ENCODE peak calls at places on chromosome 14, in nine cellular contexts. E, A, M, W, K, X, Z, O and J are unnamed samples. For H3K4me1 and H3K27me3, the result is how much of the 10 kb centered on the place peaks cover.

GRCh38 chr14:53468876-53469275 is 315.8 kb upstream of the DDHD1 start:
- DNase-seq in E (no peak), A (no peak), M (no peak), W (no peak), K (no peak), X (no peak), Z (no peak), O (no peak), J (no peak)

GRCh38 chr14:101412741-101413140 is 148.6 kb upstream of the DIO3 start:
- DNase-seq in E (no peak), A (no peak), M (peak), W (no peak), K (no peak), X (peak), Z (no peak), O (no peak), J (no peak)

GRCh38 chr14:51576899-51577298 is 74.8 kb upstream of the FRMD6 start:
- DNase-seq in E (no peak), A (peak), M (no peak), W (no peak), K (no peak), X (no peak), Z (no peak), O (no peak), J (no peak)

GRCh38 chr14:100827751-100828447 is 2.0 kb downstream of the MEG3 start:
- DNase-seq in E (no peak), A (peak), M (no peak), W (no peak), K (no peak), X (peak), Z (no peak), O (no peak), J (no peak)

GRCh38 chr14:102508410-102508773 is 1.2 kb downstream of the ANKRD9 start:
- DNase-seq in E (peak), A (no peak), M (no peak), W (peak), K (no peak), X (peak), Z (no peak), O (no peak), J (peak)

GRCh38 chr14:32693114-32693513 is 245.6 kb upstream of the NPAS3 start:
- DNase-seq in E (no peak), A (peak), M (no peak), W (no peak), K (no peak), X (peak), Z (no peak), O (peak), J (peak)

GRCh38 chr14:74491952-74492351 is 1.2 kb downstream of the NPC2 start:
- DNase-seq in E (no peak), A (peak), M (no peak), W (no peak), K (peak), X (peak), Z (no peak), O (no peak), J (no peak)

GRCh38 chr14:80669416-80669815 is 272.1 kb downstream of the CEP128 start:
- DNase-seq in E (no peak), A (peak), M (no peak), W (no peak), K (no peak), X (no peak), Z (no peak), O (no peak), J (no peak)

GRCh38 chr14:32635103-32635719 is 303.5 kb upstream of the NPAS3 start:
- DNase-seq in E (no peak), A (peak), M (no peak), W (no peak), K (no peak), X (peak), Z (no peak), O (no peak), J (no peak)

GRCh38 chr14:64159588-64159987 is 134.6 kb downstream of the ESR2 start:
- DNase-seq in E (no peak), A (no peak), M (no peak), W (no peak), K (no peak), X (no peak), Z (no peak), O (no peak), J (no peak)

GRCh38 chr14:69090187-69090789 is 62.6 kb downstream of the DCAF5 start:
- DNase-seq in E (no peak), A (peak), M (peak), W (no peak), K (peak), X (peak), Z (no peak), O (peak), J (no peak)

GRCh38 chr14:56949828-56950227 is 139.5 kb upstream of the OTX2 start:
- DNase-seq in E (no peak), A (no peak), M (no peak), W (no peak), K (no peak), X (no peak), Z (no peak), O (no peak), J (no peak)

GRCh38 chr14:83462759-83463158 is 1929.1 kb upstream of the SEL1L start:
- DNase-seq in E (no peak), A (no peak), M (no peak), W (no peak), K (no peak), X (no peak), Z (no peak), O (no peak), J (no peak)

GRCh38 chr14:22565391-22565945 is 23.6 kb downstream of the DAD1 start:
- DNase-seq in E (no peak), A (no peak), M (no peak), W (no peak), K (no peak), X (no peak), Z (no peak), O (no peak), J (no peak)

GRCh38 chr14:71229875-71230274 is 322.6 kb downstream of the PCNX1 start:
- DNase-seq in E (no peak), A (no peak), M (no peak), W (no peak), K (no peak), X (no peak), Z (no peak), O (no peak), J (no peak)

GRCh38 chr14:32939254-32940065 is 781 bp downstream of the NPAS3 start:
- DNase-seq in E (peak), A (peak), M (no peak), W (peak), K (peak), X (peak), Z (peak), O (peak), J (peak)

GRCh38 chr14:68182492-68182891 is 362.9 kb downstream of the RAD51B start:
- DNase-seq in E (no peak), A (no peak), M (no peak), W (no peak), K (no peak), X (no peak), Z (no peak), O (no peak), J (no peak)

GRCh38 chr14:61298834-61299233 is 17.7 kb upstream of the TMEM30B start:
- DNase-seq in E (no peak), A (no peak), M (no peak), W (no peak), K (no peak), X (no peak), Z (no peak), O (no peak), J (no peak)

GRCh38 chr14:44463386-44464004 is 43.6 kb downstream of the FSCB start:
- DNase-seq in E (no peak), A (no peak), M (no peak), W (no peak), K (no peak), X (no peak), Z (no peak), O (no peak), J (no peak)

GRCh38 chr14:78196323-78196722 is 26.1 kb downstream of the NRXN3 start:
- DNase-seq in E (no peak), A (no peak), M (no peak), W (no peak), K (no peak), X (no peak), Z (no peak), O (no peak), J (no peak)

GRCh38 chr14:31560759-31561154 is 447 bp upstream of the NUBPL start:
- DNase-seq in E (no peak), A (no peak), M (peak), W (no peak), K (no peak), X (no peak), Z (no peak), O (no peak), J (no peak)

GRCh38 chr14:20684662-20685456 is 499 bp downstream of the RNASE4 start:
- DNase-seq in E (peak), A (peak), M (peak), W (no peak), K (peak), X (peak), Z (no peak), O (peak), J (peak)

DNA sequence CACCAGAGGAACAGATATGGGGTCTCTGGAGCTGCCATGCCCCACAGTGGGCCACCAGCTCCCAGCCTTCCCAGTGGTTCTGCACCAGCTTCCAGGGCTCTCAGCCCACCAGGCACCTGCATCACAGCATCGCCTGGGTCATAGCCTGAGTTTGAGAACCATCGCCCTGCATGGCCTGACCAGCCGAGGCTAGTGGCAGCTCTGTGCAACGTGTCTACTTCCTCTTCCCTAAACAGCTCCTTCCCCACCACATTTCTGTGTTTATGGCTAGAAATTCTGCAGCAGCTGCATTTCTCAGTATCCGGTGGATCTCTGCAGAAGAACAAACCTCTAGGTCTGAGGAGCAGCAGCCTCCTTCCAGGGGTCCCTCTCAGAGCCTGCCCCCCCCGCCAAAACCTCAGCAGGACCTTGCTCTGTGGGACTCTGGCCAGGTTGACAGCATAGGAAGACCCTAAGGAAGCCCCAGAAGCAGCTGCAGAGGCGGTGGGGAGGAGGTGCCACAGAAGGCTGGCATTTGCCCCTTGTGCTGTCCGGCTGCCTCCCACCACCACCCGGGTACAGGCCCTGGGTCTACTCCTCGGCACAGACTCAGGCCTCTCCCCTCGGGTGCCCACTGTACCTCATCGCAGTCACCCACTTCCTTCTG is 47.7 kb downstream of the PSMA6 start:
- DNase-seq in E (no peak), A (no peak), M (no peak), W (no peak), K (no peak), X (no peak), Z (no peak), O (no peak), J (peak)
- H3K4me1 ChIP-seq in E (under half), A (under half), M (under half), W (half or more), K (under half), X (under half), Z (under half), O (under half), J (under half)

GRCh38 chr14:93970967-93971634 is 5.3 kb downstream of the ASB2 start:
- DNase-seq in E (no peak), A (peak), M (no peak), W (no peak), K (no peak), X (no peak), Z (no peak), O (no peak), J (no peak)
- H3K27ac ChIP-seq in E (peak), A (no peak), M (no peak), W (peak), K (no peak), X (no peak), Z (no peak), O (no peak), J (peak)

DNA sequence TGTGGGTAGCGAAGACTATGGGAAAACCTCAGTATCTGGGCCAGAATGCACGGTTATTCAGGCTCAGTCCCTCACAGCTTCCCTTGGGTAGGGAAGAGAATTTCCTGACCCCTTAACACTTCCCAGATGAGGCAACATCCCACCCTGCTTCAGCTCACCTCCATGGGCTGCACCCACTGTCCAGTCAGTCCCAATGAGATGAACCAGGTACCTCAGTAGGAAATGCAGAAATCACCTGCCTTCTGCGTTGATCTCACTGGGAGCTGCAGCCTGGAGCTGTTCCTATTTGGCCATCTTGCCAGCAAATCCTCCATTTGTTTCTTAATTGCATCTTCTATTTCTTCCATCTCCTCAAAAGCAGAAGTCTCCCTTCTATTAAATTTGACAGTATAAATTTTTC is 104.4 kb downstream of the FOXA1 start:
- DNase-seq in E (no peak), A (no peak), M (no peak), W (no peak), K (no peak), X (no peak), Z (no peak), O (no peak), J (peak)
- H3K27me3 ChIP-seq in E (under half), A (under half), M (under half), W (under half), K (under half), X (under half), Z (under half), O (under half), J (under half)

GRCh38 chr14:24275524-24276139 is 4.2 kb upstream of the RABGGTA start:
- DNase-seq in E (no peak), A (no peak), M (no peak), W (no peak), K (peak), X (no peak), Z (no peak), O (peak), J (no peak)

GRCh38 chr14:24271834-24272263 is 452 bp upstream of the RABGGTA start:
- DNase-seq in E (no peak), A (no peak), M (no peak), W (no peak), K (no peak), X (no peak), Z (no peak), O (no peak), J (no peak)

GRCh38 chr14:24272442-24272841 is 1.0 kb upstream of the RABGGTA start:
- DNase-seq in E (no peak), A (no peak), M (no peak), W (no peak), K (no peak), X (no peak), Z (no peak), O (no peak), J (no peak)

GRCh38 chr14:24274101-24274543 is 2.7 kb upstream of the RABGGTA start:
- DNase-seq in E (no peak), A (no peak), M (no peak), W (no peak), K (no peak), X (peak), Z (no peak), O (no peak), J (no peak)

GRCh38 chr14:24273422-24273998 is 2.1 kb upstream of the RABGGTA start:
- DNase-seq in E (no peak), A (peak), M (no peak), W (no peak), K (no peak), X (peak), Z (no peak), O (no peak), J (no peak)
- H3K4me1 ChIP-seq in E (under half), A (under half), M (under half), W (under half), K (under half), X (under half), Z (under half), O (under half), J (under half)

GRCh38 chr14:97707603-97708002 is 910.4 kb downstream of the VRK1 start:
- DNase-seq in E (no peak), A (no peak), M (no peak), W (no peak), K (no peak), X (no peak), Z (no peak), O (no peak), J (no peak)
- H3K27ac ChIP-seq in E (no peak), A (no peak), M (no peak), W (no peak), K (no peak), X (no peak), Z (no peak), O (no peak), J (no peak)

GRCh38 chr14:47678157-47678556 is 2.8 kb upstream of the MDGA2 start:
- DNase-seq in E (no peak), A (no peak), M (no peak), W (no peak), K (no peak), X (peak), Z (no peak), O (no peak), J (no peak)
- H3K27me3 ChIP-seq in E (under half), A (under half), M (under half), W (half or more), K (half or more), X (under half), Z (under half), O (under half), J (under half)

DNA sequence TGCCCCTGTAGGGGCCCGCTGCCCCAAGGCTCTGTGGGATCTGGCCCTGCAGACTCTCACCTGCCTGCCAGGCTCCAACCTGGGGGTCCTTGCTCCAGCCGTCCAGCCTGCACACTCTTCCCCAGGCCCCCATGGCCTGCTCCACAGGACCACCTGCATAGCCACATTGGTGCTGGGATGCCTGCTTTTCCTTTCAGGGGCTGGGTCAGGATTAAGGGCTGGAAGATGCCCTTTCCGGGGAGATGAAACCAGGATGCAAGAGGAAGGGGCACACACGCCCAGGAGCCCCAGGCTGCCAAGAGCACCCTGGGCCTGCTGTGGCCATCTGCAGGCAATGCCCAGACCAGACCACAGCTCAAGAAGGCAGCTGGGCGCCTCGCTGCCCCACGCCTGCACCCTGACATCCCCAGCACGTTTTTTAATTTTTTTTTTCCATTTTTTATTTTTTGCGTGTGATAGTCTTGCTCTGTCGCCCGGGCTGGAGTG is 15.0 kb downstream of the BAG5 start:
- DNase-seq in E (no peak), A (no peak), M (no peak), W (peak), K (no peak), X (no peak), Z (no peak), O (no peak), J (no peak)
- H3K4me1 ChIP-seq in E (half or more), A (under half), M (under half), W (half or more), K (under half), X (under half), Z (under half), O (under half), J (under half)

DNA sequence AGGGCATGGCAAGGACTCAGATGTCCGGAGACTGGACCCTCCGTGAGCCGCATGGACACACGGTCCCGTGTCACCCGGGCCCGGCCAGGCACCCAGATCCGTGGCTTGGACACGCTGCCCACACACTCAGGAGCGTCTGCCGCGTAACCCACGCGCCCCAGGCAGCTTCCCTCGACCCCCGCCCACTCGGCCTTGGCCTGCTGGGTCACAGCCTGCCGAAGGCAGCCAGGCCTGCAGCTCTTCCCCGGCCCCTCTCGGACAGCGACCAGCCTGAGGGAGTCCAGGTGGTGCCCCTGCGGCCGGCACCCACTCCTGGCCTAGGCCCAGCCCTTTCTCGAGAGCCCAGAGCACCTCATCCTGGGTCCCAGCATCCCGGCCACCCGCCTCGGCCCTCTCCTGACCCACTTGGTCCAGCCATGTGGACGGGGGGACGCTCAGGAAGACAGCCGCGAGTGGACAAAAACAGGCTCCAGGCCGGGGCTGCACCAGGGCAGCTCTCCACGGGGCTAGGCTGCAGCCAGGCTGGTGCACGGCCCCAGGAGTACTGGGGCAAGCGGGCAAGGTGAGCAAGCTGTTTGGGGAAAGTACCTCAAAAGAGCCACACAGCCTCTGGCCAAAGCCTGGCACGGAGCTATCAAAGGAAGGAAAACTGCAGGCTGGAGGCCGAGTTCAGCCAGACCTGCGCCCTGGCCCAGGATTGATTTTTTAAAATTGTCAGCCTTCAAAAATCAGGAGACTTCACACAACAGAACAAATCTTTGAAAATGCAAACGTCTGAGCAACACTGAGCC is 6.5 kb downstream of the AKT1 start:
- DNase-seq in E (no peak), A (no peak), M (no peak), W (no peak), K (no peak), X (no peak), Z (no peak), O (no peak), J (peak)
- H3K27ac ChIP-seq in E (no peak), A (no peak), M (no peak), W (no peak), K (no peak), X (no peak), Z (no peak), O (no peak), J (no peak)